ENCODE peak calls at places on chromosomes 4 and X, in four cellular contexts. R is HT1080, N is cardiac muscle cell, P is pons. H is an unnamed sample.

GRCh38 chr4:99293357-99293756 is 2.6 kb upstream of the ADH1A start:
- DNase-seq in N (no peak), P (no peak), R (no peak), H (no peak)

GRCh38 chrX:50617183-50617582 is 146.6 kb upstream of the DGKK start:
- DNase-seq in R (no peak), P (no peak), N (no peak), H (no peak)

GRCh38 chr4:153218961-153219360 is 14.7 kb downstream of the TRIM2 start:
- DNase-seq in N (no peak), P (no peak), R (no peak), H (no peak)

GRCh38 chrX:132004728-132005127 is 18.4 kb upstream of the STK26 start:
- DNase-seq in R (peak; percentile 13), P (no peak), N (peak; percentile 1), H (peak; percentile 74)

GRCh38 chrX:70439016-70439415 is 5.6 kb upstream of the DLG3 start:
- DNase-seq in R (peak; percentile 66), N (peak; percentile 30), P (no peak), H (peak; percentile 24)

GRCh38 chr4:74499986-74500781 is 55.2 kb downstream of the AREG start:
- DNase-seq in P (no peak), R (peak; percentile 10), N (peak; percentile 7), H (no peak)

GRCh38 chrX:99798951-99799350 is 611.1 kb downstream of the PCDH19 start:
- DNase-seq in N (no peak), R (peak; percentile 71), P (no peak), H (no peak)

GRCh38 chr4:7005571-7005970 is 37.6 kb upstream of the TADA2B start:
- DNase-seq in R (no peak), N (no peak), P (no peak), H (no peak)

GRCh38 chr4:187128226-187128625 is 404.6 kb upstream of the FAT1 start:
- DNase-seq in N (no peak), R (peak; percentile 78), P (no peak), H (no peak)

GRCh38 chrX:119427024-119427794 is 28.1 kb downstream of the SLC25A43 start:
- DNase-seq in N (peak; percentile 55), P (peak; percentile 8), R (peak; percentile 9), H (no peak)

GRCh38 chr4:15495621-15496020 is 25.9 kb downstream of the CC2D2A start:
- DNase-seq in P (no peak), R (no peak), N (no peak), H (no peak)

GRCh38 chr4:1008840-1009646 is 2.4 kb upstream of the FGFRL1 start:
- DNase-seq in R (no peak), N (no peak), P (peak; percentile 14), H (peak; percentile 13)

GRCh38 chrX:22147214-22147613 is 115.1 kb downstream of the PHEX start:
- DNase-seq in N (no peak), P (no peak), R (no peak), H (no peak)

GRCh38 chr4:7021930-7022658 is 21.1 kb upstream of the TADA2B start:
- DNase-seq in R (peak; percentile 82), N (peak; percentile 58), P (no peak), H (peak; percentile 81)

GRCh38 chr4:184163813-184164212 is 53.9 kb downstream of the ENPP6 start:
- DNase-seq in N (peak; percentile 55), R (no peak), P (peak; percentile 57), H (no peak)

GRCh38 chr4:153207561-153207960 is 3.3 kb downstream of the TRIM2 start:
- DNase-seq in P (peak; percentile 65), R (peak; percentile 37), N (peak; percentile 29), H (no peak)

GRCh38 chrX:79361192-79361870 is 5.8 kb downstream of the ITM2A start:
- DNase-seq in N (no peak), R (no peak), P (no peak), H (no peak)

GRCh38 chr4:176781739-176782100 is 11.0 kb downstream of the VEGFC start:
- DNase-seq in P (no peak), N (no peak), R (no peak), H (no peak)

GRCh38 chrX:16992902-16993301 is 46.4 kb downstream of the REPS2 start:
- DNase-seq in P (no peak), N (no peak), R (no peak), H (no peak)

GRCh38 chrX:7647826-7648225 is 195.1 kb upstream of the VCX start:
- DNase-seq in N (no peak), P (no peak), R (no peak), H (no peak)

GRCh38 chr4:182231503-182231902 is 11.7 kb upstream of the TENM3 start:
- DNase-seq in R (no peak), P (no peak), N (no peak), H (peak; percentile 82)

GRCh38 chr4:121062466-121062975 is 9.8 kb downstream of the NDNF start:
- DNase-seq in N (no peak), P (no peak), R (no peak), H (no peak)

GRCh38 chrX:130139474-130140201 is 26.0 kb downstream of the AIFM1 start:
- DNase-seq in N (peak; percentile 30), P (no peak), R (no peak), H (no peak)

GRCh38 chr4:17521595-17521994 is 6.6 kb downstream of the CLRN2 start:
- DNase-seq in P (no peak), R (no peak), N (no peak), H (no peak)

GRCh38 chrX:42602136-42602535 is 175.8 kb downstream of the PPP1R2C start:
- DNase-seq in R (no peak), P (no peak), N (peak; percentile 58), H (peak; percentile 76)

GRCh38 chrX:71174795-71175194 is 30.2 kb downstream of the NLGN3 start:
- DNase-seq in R (no peak), N (no peak), P (no peak), H (no peak)

GRCh38 chrX:39196192-39197102 is 395.2 kb downstream of the MID1IP1 start:
- DNase-seq in N (peak; percentile 54), P (no peak), R (peak; percentile 67), H (no peak)

GRCh38 chr4:89204624-89205023 is 93.3 kb downstream of the TIGD2 start:
- DNase-seq in P (no peak), R (no peak), N (no peak), H (peak; percentile 61)

GRCh38 chrX:16958356-16958755 is 11.9 kb downstream of the REPS2 start:
- DNase-seq in P (no peak), N (no peak), R (no peak), H (no peak)

GRCh38 chr4:10157478-10158354 is 41.1 kb upstream of the WDR1 start:
- DNase-seq in P (peak; percentile 79), N (peak; percentile 93), R (peak; percentile 66), H (peak; percentile 39)

GRCh38 chrX:65610040-65610439 is 57.4 kb upstream of the MSN start:
- DNase-seq in P (no peak), N (peak; percentile 76), R (no peak), H (peak; percentile 6)

GRCh38 chrX:24081661-24082154 is 27.0 kb downstream of the EIF2S3 start:
- DNase-seq in P (peak; percentile 14), R (peak; percentile 85), N (peak; percentile 66), H (peak; percentile 34)

GRCh38 chr4:98283219-98284199 is 22.3 kb downstream of the RAP1GDS1 start:
- DNase-seq in P (no peak), N (peak; percentile 24), R (no peak), H (no peak)

GRCh38 chr4:48947731-48948130 is 38.3 kb upstream of the CWH43 start:
- DNase-seq in R (no peak), N (no peak), P (no peak), H (no peak)

GRCh38 chrX:13845721-13846378 is 29.0 kb upstream of the GPM6B start:
- DNase-seq in P (no peak), R (no peak), N (no peak), H (no peak)

GRCh38 chr4:4717692-4718091 is 141.8 kb upstream of the MSX1 start:
- DNase-seq in R (peak; percentile 22), P (no peak), N (no peak), H (no peak)

GRCh38 chr4:38673109-38673978 is 9.3 kb downstream of the KLF3 start:
- DNase-seq in P (no peak), R (no peak), N (no peak), H (peak; percentile 67)

H was measured in NCI-H226.